ENCODE peak calls at places on chromosomes 7 and 10, in five cellular contexts. V, F, P, O and W are unnamed samples.

GRCh38 chr7:73896454-73896853 is 35.5 kb downstream of the TMEM270 start:
- DNase-seq in V (peak), F (no peak), P (no peak), O (peak), W (peak)

GRCh38 chr7:132239422-132239994 is 336.8 kb downstream of the PLXNA4 start:
- DNase-seq in V (no peak), F (no peak), P (no peak), O (no peak), W (no peak)

GRCh38 chr10:43045246-43045621 is 31.6 kb upstream of the RET start:
- DNase-seq in V (no peak), F (no peak), P (no peak), O (no peak), W (no peak)

GRCh38 chr10:46557319-46558140 is 1.1 kb upstream of the GPRIN2 start:
- DNase-seq in V (no peak), F (no peak), P (peak), O (no peak), W (no peak)

GRCh38 chr10:17734432-17735110 is 17.4 kb upstream of the TMEM236 start:
- DNase-seq in V (no peak), F (no peak), P (no peak), O (no peak), W (no peak)

GRCh38 chr7:102122026-102122425 is 164.6 kb upstream of the SH2B2 start:
- DNase-seq in V (peak), F (no peak), P (no peak), O (peak), W (peak)

GRCh38 chr7:17123020-17123419 is 175.4 kb upstream of the AHR start:
- DNase-seq in V (no peak), F (no peak), P (no peak), O (peak), W (peak)

GRCh38 chr10:69757553-69758309 is 44.0 kb upstream of the COL13A1 start:
- DNase-seq in V (peak), F (no peak), P (no peak), O (peak), W (peak)

GRCh38 chr7:132004528-132004927 is 448.1 kb upstream of the PODXL start:
- DNase-seq in V (no peak), F (no peak), P (no peak), O (peak), W (no peak)

GRCh38 chr10:120108941-120109340 is 216.4 kb downstream of the SEC23IP start:
- DNase-seq in V (no peak), F (no peak), P (no peak), O (no peak), W (no peak)

GRCh38 chr10:70858759-70859158 is 29.6 kb downstream of the PCBD1 start:
- DNase-seq in V (no peak), F (no peak), P (no peak), O (no peak), W (no peak)

GRCh38 chr7:27996141-27996540 is 184.5 kb downstream of the JAZF1 start:
- DNase-seq in V (no peak), F (no peak), P (no peak), O (no peak), W (no peak)

GRCh38 chr7:15471387-15471786 is 90.4 kb downstream of the AGMO start:
- DNase-seq in V (no peak), F (no peak), P (no peak), O (no peak), W (peak)

GRCh38 chr10:35425596-35425995 is 89.3 kb downstream of the CCNY start:
- DNase-seq in V (no peak), F (no peak), P (no peak), O (no peak), W (no peak)

GRCh38 chr10:52213511-52213831 is 100.6 kb upstream of the DKK1 start:
- DNase-seq in V (no peak), F (no peak), P (peak), O (peak), W (peak)

GRCh38 chr7:107463139-107464078 is 6.4 kb upstream of the GPR22 start:
- DNase-seq in V (peak), F (peak), P (peak), O (peak), W (peak)

GRCh38 chr7:144468990-144469732 is 65.7 kb upstream of the NOBOX start:
- DNase-seq in V (no peak), F (no peak), P (no peak), O (no peak), W (peak)

GRCh38 chr7:24404315-24404714 is 120.3 kb downstream of the NPY start:
- DNase-seq in V (no peak), F (no peak), P (no peak), O (no peak), W (no peak)

GRCh38 chr10:74103560-74104248 is 46.9 kb downstream of the AP3M1 start:
- DNase-seq in V (peak), F (no peak), P (no peak), O (no peak), W (peak)

GRCh38 chr7:83547526-83547925 is 101.4 kb downstream of the SEMA3E start:
- DNase-seq in V (peak), F (no peak), P (no peak), O (peak), W (peak)

GRCh38 chr10:93652857-93653256 is 40.5 kb downstream of the PDE6C start:
- DNase-seq in V (no peak), F (no peak), P (no peak), O (peak), W (peak)

GRCh38 chr10:112519129-112519761 is 72.2 kb downstream of the VTI1A start:
- DNase-seq in V (no peak), F (no peak), P (no peak), O (no peak), W (no peak)

GRCh38 chr7:121205777-121206176 is 123.0 kb upstream of the WNT16 start:
- DNase-seq in V (no peak), F (no peak), P (no peak), O (no peak), W (no peak)

GRCh38 chr7:19674266-19674960 is 34.4 kb downstream of the POLR1F start:
- DNase-seq in V (no peak), F (no peak), P (no peak), O (peak), W (no peak)

GRCh38 chr7:138570715-138571114 is 110.7 kb downstream of the TRIM24 start:
- DNase-seq in V (no peak), F (no peak), P (no peak), O (no peak), W (no peak)

GRCh38 chr7:134014935-134015334 is 112.2 kb upstream of the LRGUK start:
- DNase-seq in V (no peak), F (no peak), P (no peak), O (peak), W (peak)

GRCh38 chr7:54252256-54253035 is 289.7 kb upstream of the VSTM2A start:
- DNase-seq in V (no peak), F (no peak), P (no peak), O (no peak), W (peak)

GRCh38 chr10:95664543-95664942 is 8.0 kb upstream of the ALDH18A1 start:
- DNase-seq in V (no peak), F (no peak), P (no peak), O (no peak), W (no peak)

GRCh38 chr7:130180571-130180971 is 24.6 kb downstream of the TMEM209 start:
- DNase-seq in V (no peak), F (peak), P (no peak), O (peak), W (peak)

GRCh38 chr7:157961731-157962457 is 625.1 kb downstream of the DNAJB6 start:
- DNase-seq in V (no peak), F (no peak), P (no peak), O (no peak), W (no peak)

GRCh38 chr10:79345241-79346011 is 1.8 kb upstream of the PPIF start:
- DNase-seq in V (no peak), F (no peak), P (no peak), O (no peak), W (no peak)

GRCh38 chr10:53430127-53430891 is 657.7 kb upstream of the MBL2 start:
- DNase-seq in V (no peak), F (no peak), P (no peak), O (no peak), W (no peak)